ENCODE peak calls at places on chromosomes 11 and 22, in nine cellular contexts. Z is left ventricle myocardium inferior; T is psoas muscle; Y is cardiac fibroblast; X is uterus; R is CD8-positive, alpha-beta T cell; F is neural progenitor cell; J is PC-3; L is cardiac muscle cell. K is an unnamed sample.

GRCh38 chr22:41909290-41910049 is 5.4 kb downstream of the SHISA8 start:
- DNase-seq in R (no peak), Y (no peak), J (no peak), F (peak), T (no peak), L (no peak), X (no peak), Z (no peak), K (no peak)

GRCh38 chr11:371716-372590 is 2.7 kb downstream of the B4GALNT4 start:
- DNase-seq in Z (no peak), J (no peak), F (no peak), X (no peak), Y (no peak), L (no peak), T (no peak), R (no peak), K (no peak)

GRCh38 chr22:49958961-49959781 is 1.4 kb upstream of the PIM3 start:
- DNase-seq in J (no peak), L (no peak), F (peak), Z (peak), T (peak), Y (no peak), X (no peak), R (no peak), K (no peak)

GRCh38 chr11:78818201-78818600 is 243.5 kb upstream of the NARS2 start:
- DNase-seq in Z (no peak), F (no peak), X (no peak), L (no peak), J (no peak), Y (no peak), R (no peak), T (no peak), K (no peak)

GRCh38 chr22:19933328-19934241 is 8.0 kb upstream of the COMT start:
- DNase-seq in T (no peak), X (no peak), Y (no peak), R (no peak), J (no peak), L (no peak), Z (no peak), F (no peak), K (no peak)

GRCh38 chr11:61297741-61298140 is 2.6 kb upstream of the VWCE start:
- DNase-seq in J (peak), Z (no peak), X (peak), R (no peak), F (no peak), L (peak), T (peak), Y (peak), K (no peak)

GRCh38 chr11:125625225-125625593 is 246 bp downstream of the CHEK1 start:
- DNase-seq in J (no peak), R (no peak), Y (no peak), T (no peak), L (no peak), F (no peak), Z (no peak), X (no peak), K (no peak)

GRCh38 chr22:48632641-48633246 is 1194.9 kb downstream of the BRD1 start:
- DNase-seq in F (no peak), Z (no peak), L (no peak), J (no peak), R (no peak), T (no peak), Y (no peak), X (no peak), K (no peak)

GRCh38 chr11:97683733-97684132 is 1293.9 kb downstream of the JRKL start:
- DNase-seq in T (no peak), X (no peak), Y (peak), R (no peak), L (peak), J (peak), Z (no peak), F (peak), K (no peak)

GRCh38 chr11:12149672-12150225 is 39.4 kb downstream of the MICAL2 start:
- DNase-seq in Y (peak), R (no peak), X (no peak), F (no peak), J (no peak), T (no peak), Z (no peak), L (peak), K (peak)

GRCh38 chr11:8631395-8632110 is 37.5 kb upstream of the STK33 start:
- DNase-seq in Y (peak), L (peak), J (peak), R (no peak), Z (no peak), X (no peak), T (no peak), F (no peak), K (no peak)

GRCh38 chr22:42814215-42814614 is 42.9 kb downstream of the ARFGAP3 start:
- DNase-seq in L (no peak), R (no peak), F (no peak), T (no peak), X (no peak), Y (peak), Z (no peak), J (no peak), K (no peak)

GRCh38 chr22:33271390-33272161 is 213.4 kb upstream of the SYN3 start:
- DNase-seq in J (no peak), Z (peak), L (peak), T (peak), X (peak), R (no peak), F (peak), Y (peak), K (peak)

GRCh38 chr22:39663751-39664150 is 93.2 kb downstream of the CACNA1I start:
- DNase-seq in F (peak), Z (no peak), X (no peak), L (no peak), Y (no peak), T (no peak), J (peak), R (no peak), K (no peak)

GRCh38 chr11:8055836-8056526 is 25.0 kb upstream of the TUB start:
- DNase-seq in Z (no peak), R (peak), L (no peak), X (no peak), F (no peak), Y (no peak), J (no peak), T (no peak), K (no peak)

GRCh38 chr11:118434123-118434552 is 2.2 kb upstream of the KMT2A start:
- DNase-seq in J (no peak), L (peak), X (no peak), Z (no peak), Y (peak), T (no peak), R (no peak), F (no peak), K (no peak)

GRCh38 chr11:68552542-68552941 is 92.0 kb downstream of the PPP6R3 start:
- DNase-seq in F (no peak), X (no peak), Z (no peak), T (no peak), L (no peak), J (no peak), Y (peak), R (no peak), K (no peak)

GRCh38 chr11:68550485-68550817 is 89.9 kb downstream of the PPP6R3 start:
- DNase-seq in T (no peak), F (no peak), X (no peak), J (no peak), R (no peak), Y (peak), L (peak), Z (no peak), K (no peak)

GRCh38 chr11:68551777-68552176 is 91.2 kb downstream of the PPP6R3 start:
- DNase-seq in R (no peak), T (no peak), Z (no peak), F (no peak), X (no peak), J (no peak), L (no peak), Y (no peak), K (no peak)

GRCh38 chr11:68549789-68550484 is 89.4 kb downstream of the PPP6R3 start:
- DNase-seq in L (peak), J (no peak), T (no peak), Y (no peak), R (no peak), Z (no peak), X (no peak), F (no peak), K (no peak)

DNA sequence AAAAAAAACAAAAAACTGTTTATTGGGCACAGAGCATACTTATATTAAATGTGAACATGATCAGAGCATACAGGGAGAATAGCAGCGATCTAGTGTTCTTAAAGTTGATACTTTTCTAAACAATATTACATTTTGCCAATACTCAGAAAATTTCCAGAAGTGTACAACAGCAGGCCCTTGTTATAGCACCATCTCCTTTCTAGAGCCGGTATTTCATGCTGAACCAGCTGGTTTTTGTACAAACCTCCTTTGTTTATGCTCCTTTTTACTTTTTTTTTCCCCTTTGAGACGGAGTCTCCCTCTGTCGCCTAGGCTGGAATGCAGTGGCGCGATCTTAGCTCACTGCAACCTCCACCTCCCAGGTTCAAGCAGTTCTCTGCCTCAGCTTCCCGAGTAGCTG is 90.7 kb downstream of the PPP6R3 start:
- DNase-seq in T (no peak), J (no peak), L (no peak), Z (no peak), Y (no peak), R (no peak), F (no peak), X (no peak), K (no peak)
- TF ChIP-seq CTCF in T (no peak), J (no peak), L (no peak), Z (no peak), Y (no peak), R (no peak), F (no peak), X (no peak), K (no peak)

DNA sequence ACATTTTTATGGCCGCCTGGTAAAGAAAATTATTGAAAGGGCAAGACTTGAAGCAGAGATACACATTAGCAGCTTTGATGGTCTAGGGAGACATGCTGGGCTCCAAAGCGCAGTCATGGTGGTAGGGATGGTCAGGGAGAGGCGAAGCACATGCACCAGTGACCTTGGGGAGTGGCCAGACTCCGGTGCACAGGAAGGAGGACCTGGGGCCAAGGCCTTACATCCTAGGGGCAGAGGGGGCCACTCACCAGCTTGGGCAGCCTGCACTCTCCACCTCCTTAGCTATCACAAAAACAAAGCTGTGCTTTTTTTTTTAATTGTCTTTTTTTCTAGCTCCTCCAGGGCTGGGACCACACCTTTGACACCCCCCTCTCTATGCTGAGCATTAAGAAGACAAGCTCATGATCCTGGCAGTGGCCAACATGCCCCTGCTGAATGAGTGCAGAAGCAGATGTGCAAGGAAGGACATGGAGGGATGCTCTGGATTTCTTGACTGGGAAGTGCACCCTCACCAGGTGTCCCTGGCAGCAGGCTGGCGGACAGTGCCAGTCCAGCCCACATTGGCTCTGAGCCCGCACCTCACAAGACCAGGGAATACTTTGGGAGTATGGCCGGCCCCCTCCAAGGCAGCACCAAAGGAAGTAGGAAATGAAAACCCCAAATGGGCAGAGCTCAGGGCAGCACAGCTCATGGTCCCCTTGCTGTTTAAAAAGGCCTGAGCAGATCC is 619.9 kb downstream of the TBC1D22A start:
- DNase-seq in J (no peak), Z (no peak), T (no peak), R (no peak), Y (no peak), L (no peak), X (no peak), F (no peak), K (no peak)
- H3K4me3 ChIP-seq in J (no peak), Z (no peak), T (no peak), R (no peak), Y (no peak), L (no peak), X (no peak), F (no peak), K (no peak)

DNA sequence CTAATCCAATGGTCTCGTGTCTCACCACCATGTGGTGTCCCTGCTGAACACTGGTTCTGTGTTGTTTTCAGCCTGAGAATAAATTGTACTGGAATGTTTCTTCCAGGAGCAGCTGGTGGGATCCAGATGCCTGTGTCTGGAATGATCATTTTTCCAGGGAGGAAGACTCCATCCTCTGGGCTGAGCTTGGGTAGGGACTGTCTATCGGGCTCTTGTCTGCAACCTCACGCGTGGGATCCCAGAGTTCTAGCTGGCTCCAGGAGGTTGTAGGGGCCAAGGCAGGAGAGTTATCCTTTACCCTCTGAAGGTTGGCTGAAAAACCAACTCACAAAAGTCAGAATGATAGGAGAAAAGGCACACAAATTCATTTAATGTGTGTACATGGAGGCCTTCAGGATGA is 144.1 kb upstream of the B3GAT1 start:
- DNase-seq in J (no peak), Z (no peak), Y (no peak), L (no peak), T (no peak), R (no peak), X (no peak), F (no peak), K (no peak)
- TF ChIP-seq CTCF in J (no peak), Z (no peak), Y (no peak), L (no peak), T (no peak), R (no peak), X (no peak), F (no peak), K (no peak)

GRCh38 chr11:65493367-65494176 is 5.3 kb upstream of the MALAT1 start:
- DNase-seq in T (peak), L (peak), Y (peak), X (peak), Z (peak), F (peak), J (peak), R (no peak), K (no peak)

GRCh38 chr11:65492637-65493366 is 6.0 kb upstream of the MALAT1 start:
- DNase-seq in T (peak), L (peak), R (no peak), J (no peak), Y (peak), Z (peak), X (peak), F (no peak), K (no peak)

GRCh38 chr11:65491163-65491465 is 7.7 kb upstream of the MALAT1 start:
- DNase-seq in F (no peak), L (peak), T (no peak), X (no peak), Z (peak), Y (peak), J (no peak), R (no peak), K (no peak)

GRCh38 chr11:65492387-65492636 is 6.5 kb upstream of the MALAT1 start:
- DNase-seq in R (no peak), T (no peak), L (no peak), Z (no peak), Y (no peak), X (no peak), J (no peak), F (no peak), K (no peak)

DNA sequence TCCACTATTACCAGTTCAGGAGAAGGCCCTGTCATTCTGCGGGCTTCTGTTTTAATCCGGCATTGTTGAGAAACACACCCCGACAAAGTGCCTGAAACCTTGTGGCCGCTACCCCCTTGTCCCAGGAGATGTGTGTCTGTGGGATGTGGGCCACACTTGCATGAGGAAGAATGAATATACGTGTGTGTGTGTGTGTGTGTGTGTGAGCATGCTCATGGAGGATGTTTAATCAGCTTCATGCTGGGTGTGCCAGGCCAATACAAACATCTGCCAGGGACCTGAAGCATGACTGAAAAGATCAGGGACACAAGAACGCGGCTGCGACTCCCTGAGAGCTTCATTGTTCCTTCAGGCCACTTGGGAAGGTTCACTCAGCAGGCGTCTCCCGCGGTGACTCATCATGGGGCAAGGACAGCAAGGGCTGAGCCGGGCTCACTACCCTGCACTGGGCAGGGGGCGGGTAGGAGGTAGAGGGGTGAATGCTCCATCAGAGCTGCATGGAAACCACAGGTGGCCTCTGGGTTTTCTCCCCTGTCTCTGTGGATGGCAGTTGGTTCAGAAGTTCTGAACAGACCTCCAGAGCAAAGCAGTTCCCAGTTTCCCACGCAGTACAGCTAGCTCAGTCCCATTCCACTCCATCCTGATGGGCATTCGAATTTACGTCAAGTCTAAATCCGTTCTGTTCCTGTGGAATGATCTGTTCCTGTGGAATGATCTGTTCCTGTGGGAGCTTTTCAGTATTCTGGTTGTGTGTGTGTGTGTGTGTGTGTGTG is 7.0 kb upstream of the MALAT1 start:
- DNase-seq in R (no peak), Y (peak), T (peak), Z (peak), J (peak), L (peak), F (peak), X (no peak), K (no peak)
- H3K4me3 ChIP-seq in R (no peak), Y (peak), T (peak), Z (peak), J (peak), L (no peak), F (no peak), X (no peak), K (peak)

K was measured in GM12864.